ENCODE peak calls at places on chromosomes 3 and 15, in nine cellular contexts. D, Z, R, Q, U, C, O, X and B are unnamed samples.

GRCh38 chr3:129453732-129454131 is 13.7 kb downstream of the IFT122 start:
- DNase-seq in D (no peak), Z (no peak), R (no peak), Q (no peak), U (no peak), C (no peak), O (no peak), X (peak), B (no peak)

GRCh38 chr3:2544718-2545117 is 446.1 kb downstream of the CNTN4 start:
- DNase-seq in D (no peak), Z (no peak), R (no peak), Q (no peak), U (no peak), C (no peak), O (no peak), X (no peak), B (no peak)

GRCh38 chr3:100463002-100463401 is 29.4 kb upstream of the TMEM45A start:
- DNase-seq in D (no peak), Z (no peak), R (peak), Q (peak), U (peak), C (no peak), O (no peak), X (peak), B (peak)

GRCh38 chr3:112530573-112530972 is 31.2 kb downstream of the ATG3 start:
- DNase-seq in D (no peak), Z (no peak), R (no peak), Q (no peak), U (no peak), C (no peak), O (no peak), X (no peak), B (no peak)

GRCh38 chr3:7275396-7275795 is 414.5 kb downstream of the GRM7 start:
- DNase-seq in D (no peak), Z (no peak), R (no peak), Q (no peak), U (no peak), C (no peak), O (no peak), X (no peak), B (no peak)

GRCh38 chr3:50272911-50273688 is 4.2 kb downstream of the SEMA3B start:
- DNase-seq in D (peak), Z (no peak), R (peak), Q (peak), U (peak), C (peak), O (peak), X (peak), B (peak)

GRCh38 chr3:81549831-81550230 is 211.6 kb downstream of the GBE1 start:
- DNase-seq in D (no peak), Z (no peak), R (no peak), Q (no peak), U (no peak), C (no peak), O (no peak), X (no peak), B (no peak)

GRCh38 chr3:101758224-101758623 is 20.8 kb upstream of the NXPE3 start:
- DNase-seq in D (no peak), Z (no peak), R (no peak), Q (no peak), U (no peak), C (no peak), O (no peak), X (no peak), B (no peak)

GRCh38 chr3:58464875-58465274 is 27.0 kb upstream of the KCTD6 start:
- DNase-seq in D (no peak), Z (no peak), R (no peak), Q (no peak), U (no peak), C (no peak), O (no peak), X (no peak), B (no peak)

GRCh38 chr15:31147456-31147855 is 45.9 kb upstream of the TRPM1 start:
- DNase-seq in D (no peak), Z (no peak), R (no peak), Q (no peak), U (no peak), C (no peak), O (no peak), X (no peak), B (no peak)

GRCh38 chr15:74609938-74610301 is 5.7 kb upstream of the CLK3 start:
- DNase-seq in D (no peak), Z (no peak), R (no peak), Q (no peak), U (no peak), C (no peak), O (no peak), X (no peak), B (no peak)

GRCh38 chr3:164407111-164407510 is 671.2 kb downstream of the SI start:
- DNase-seq in D (no peak), Z (no peak), R (no peak), Q (no peak), U (no peak), C (no peak), O (no peak), X (no peak), B (no peak)

GRCh38 chr15:78634251-78635145 is 6.5 kb downstream of the CHRNB4 start:
- DNase-seq in D (no peak), Z (no peak), R (no peak), Q (no peak), U (no peak), C (no peak), O (no peak), X (no peak), B (no peak)

GRCh38 chr3:159260049-159260662 is 458.3 kb downstream of the MFSD1 start:
- DNase-seq in D (peak), Z (no peak), R (peak), Q (peak), U (peak), C (no peak), O (no peak), X (peak), B (peak)

GRCh38 chr15:99099661-99100060 is 5.2 kb upstream of the SYNM start:
- DNase-seq in D (no peak), Z (no peak), R (no peak), Q (no peak), U (no peak), C (no peak), O (no peak), X (no peak), B (no peak)

GRCh38 chr3:195198424-195199346 is 72.3 kb downstream of the XXYLT1 start:
- DNase-seq in D (no peak), Z (no peak), R (no peak), Q (no peak), U (no peak), C (no peak), O (no peak), X (no peak), B (no peak)

GRCh38 chr3:51245871-51246270 is 139.2 kb upstream of the MANF start:
- DNase-seq in D (no peak), Z (no peak), R (no peak), Q (no peak), U (no peak), C (no peak), O (no peak), X (no peak), B (no peak)

GRCh38 chr3:146750196-146750595 is 145.1 kb upstream of the PLSCR5 start:
- DNase-seq in D (no peak), Z (no peak), R (no peak), Q (peak), U (peak), C (no peak), O (no peak), X (no peak), B (peak)

GRCh38 chr15:41856262-41856661 is 17.6 kb downstream of the PLA2G4B start:
- DNase-seq in D (no peak), Z (no peak), R (no peak), Q (no peak), U (no peak), C (no peak), O (no peak), X (no peak), B (no peak)

GRCh38 chr15:48397841-48398240 is 66.6 kb downstream of the DUT start:
- DNase-seq in D (no peak), Z (no peak), R (no peak), Q (no peak), U (no peak), C (peak), O (no peak), X (peak), B (no peak)

GRCh38 chr3:112038863-112039262 is 4.3 kb downstream of the TMPRSS7 start:
- DNase-seq in D (no peak), Z (no peak), R (no peak), Q (no peak), U (no peak), C (no peak), O (no peak), X (no peak), B (peak)

GRCh38 chr15:37079726-37080125 is 20.6 kb downstream of the MEIS2 start:
- DNase-seq in D (no peak), Z (no peak), R (no peak), Q (no peak), U (peak), C (no peak), O (no peak), X (peak), B (no peak)

GRCh38 chr15:60212536-60212935 is 185.2 kb downstream of the ANXA2 start:
- DNase-seq in D (no peak), Z (no peak), R (no peak), Q (peak), U (peak), C (no peak), O (no peak), X (no peak), B (peak)

GRCh38 chr15:86988075-86988474 is 908.4 kb downstream of the AGBL1 start:
- DNase-seq in D (no peak), Z (no peak), R (no peak), Q (no peak), U (no peak), C (no peak), O (no peak), X (no peak), B (no peak)

GRCh38 chr3:86147119-86147518 is 843.8 kb downstream of the VGLL3 start:
- DNase-seq in D (no peak), Z (no peak), R (no peak), Q (no peak), U (no peak), C (no peak), O (no peak), X (no peak), B (no peak)

GRCh38 chr3:160473978-160474377 is 24.4 kb upstream of the TRIM59 start:
- DNase-seq in D (no peak), Z (no peak), R (no peak), Q (peak), U (peak), C (no peak), O (no peak), X (no peak), B (peak)

GRCh38 chr3:123025642-123026521 is 1.7 kb downstream of the SEMA5B start:
- DNase-seq in D (no peak), Z (no peak), R (no peak), Q (no peak), U (no peak), C (no peak), O (no peak), X (peak), B (no peak)

GRCh38 chr3:24521306-24522154 is 26.9 kb upstream of the THRB start:
- DNase-seq in D (peak), Z (no peak), R (peak), Q (peak), U (peak), C (peak), O (no peak), X (peak), B (no peak)

GRCh38 chr3:155241559-155241958 is 51.9 kb downstream of the STRIT1 start:
- DNase-seq in D (no peak), Z (no peak), R (no peak), Q (no peak), U (no peak), C (no peak), O (no peak), X (no peak), B (no peak)

GRCh38 chr15:100383302-100384107 is 41.7 kb upstream of the ADAMTS17 start:
- DNase-seq in D (no peak), Z (no peak), R (peak), Q (peak), U (peak), C (no peak), O (no peak), X (peak), B (peak)

GRCh38 chr3:58188173-58188564 is 22.6 kb downstream of the DNASE1L3 start:
- DNase-seq in D (no peak), Z (no peak), R (no peak), Q (no peak), U (no peak), C (no peak), O (no peak), X (no peak), B (no peak)

GRCh38 chr3:99896482-99896881 is 78.8 kb downstream of the CMSS1 start:
- DNase-seq in D (no peak), Z (no peak), R (no peak), Q (peak), U (no peak), C (no peak), O (no peak), X (no peak), B (no peak)

GRCh38 chr3:194976049-194976451 is 290.4 kb downstream of the FAM43A start:
- DNase-seq in D (no peak), Z (peak), R (peak), Q (no peak), U (no peak), C (no peak), O (no peak), X (no peak), B (no peak)

GRCh38 chr15:37093480-37094410 is 6.6 kb downstream of the MEIS2 start:
- DNase-seq in D (no peak), Z (no peak), R (no peak), Q (peak), U (peak), C (no peak), O (no peak), X (peak), B (no peak)